ENCODE peak calls at places on chromosomes 12 and 14, in four cellular contexts. D, L, Z and S are unnamed samples.

GRCh38 chr12:113395119-113395518 is 8.6 kb downstream of the SDS start:
- DNase-seq in D (no peak), L (no peak), Z (no peak), S (no peak)

GRCh38 chr12:115979851-115980250 is 297.6 kb downstream of the MED13L start:
- DNase-seq in D (no peak), L (no peak), Z (no peak), S (peak; percentile 32)

GRCh38 chr12:93149228-93149627 is 220.1 kb upstream of the EEA1 start:
- DNase-seq in D (no peak), L (no peak), Z (no peak), S (no peak)

GRCh38 chr12:94041833-94042232 is 106.5 kb upstream of the PLXNC1 start:
- DNase-seq in D (no peak), L (no peak), Z (no peak), S (no peak)

GRCh38 chr14:23951590-23952143 is 1.9 kb upstream of the DHRS4 start:
- DNase-seq in D (peak; percentile 10), L (no peak), Z (peak; percentile 89), S (no peak)

GRCh38 chr12:126617312-126617711 is 1552.1 kb downstream of the AACS start:
- DNase-seq in D (peak; percentile 9), L (no peak), Z (no peak), S (peak; percentile 23)

GRCh38 chr12:131604146-131604844 is 106.6 kb upstream of the SFSWAP start:
- DNase-seq in D (no peak), L (no peak), Z (no peak), S (no peak)

GRCh38 chr12:130775953-130776856 is 60.1 kb upstream of the RIMBP2 start:
- DNase-seq in D (no peak), L (no peak), Z (peak; percentile 97), S (no peak)

GRCh38 chr12:75666126-75666979 is 154.9 kb upstream of the KRR1 start:
- DNase-seq in D (no peak), L (no peak), Z (peak; percentile 97), S (no peak)

GRCh38 chr12:67269632-67270578 is 747 bp downstream of the CAND1 start:
- DNase-seq in D (no peak), L (no peak), Z (peak; percentile 15), S (peak; percentile 30)

GRCh38 chr14:69324341-69324931 is 64.5 kb downstream of the GALNT16 start:
- DNase-seq in D (no peak), L (no peak), Z (no peak), S (no peak)

GRCh38 chr14:77025744-77026165 is 2.8 kb downstream of the IRF2BPL start:
- DNase-seq in D (no peak), L (no peak), Z (no peak), S (no peak)

GRCh38 chr14:77965919-77966435 is 166.1 kb downstream of the ADCK1 start:
- DNase-seq in D (peak; percentile 10), L (peak; percentile 8), Z (peak; percentile 27), S (peak; percentile 13)

GRCh38 chr12:105716621-105717020 is 386.1 kb downstream of the C12orf75 start:
- DNase-seq in D (no peak), L (no peak), Z (no peak), S (no peak)

GRCh38 chr14:95935228-95935822 is 58.7 kb downstream of the TUNAR start:
- DNase-seq in D (no peak), L (no peak), Z (peak; percentile 6), S (no peak)

GRCh38 chr12:116882742-116883141 is 1.5 kb upstream of the HRK start:
- DNase-seq in D (no peak), L (no peak), Z (no peak), S (no peak)

GRCh38 chr12:127811988-127812387 is 455.0 kb upstream of the TMEM132C start:
- DNase-seq in D (peak; percentile 5), L (no peak), Z (no peak), S (peak; percentile 23)

GRCh38 chr12:119229837-119230236 is 51.1 kb downstream of the HSPB8 start:
- DNase-seq in D (peak; percentile 34), L (no peak), Z (peak; percentile 55), S (peak; percentile 80)

GRCh38 chr12:115158816-115159215 is 474.8 kb upstream of the TBX3 start:
- DNase-seq in D (no peak), L (no peak), Z (no peak), S (no peak)

GRCh38 chr12:128008341-128008740 is 258.6 kb upstream of the TMEM132C start:
- DNase-seq in D (no peak), L (no peak), Z (no peak), S (no peak)

GRCh38 chr14:101359221-101360044 is 201.9 kb upstream of the DIO3 start:
- DNase-seq in D (no peak), L (no peak), Z (no peak), S (no peak)

GRCh38 chr12:92486443-92487137 is 216.2 kb upstream of the PLEKHG7 start:
- DNase-seq in D (no peak), L (no peak), Z (no peak), S (no peak)

GRCh38 chr12:75553398-75553797 is 42.0 kb upstream of the KRR1 start:
- DNase-seq in D (no peak), L (no peak), Z (no peak), S (no peak)

GRCh38 chr12:62282375-62282774 is 22.2 kb downstream of the USP15 start:
- DNase-seq in D (no peak), L (no peak), Z (no peak), S (no peak)

GRCh38 chr12:27463826-27464554 is 17.5 kb downstream of the SMCO2 start:
- DNase-seq in D (no peak), L (no peak), Z (no peak), S (no peak)

GRCh38 chr12:118058881-118059644 is 1.9 kb downstream of the WSB2 start:
- DNase-seq in D (no peak), L (no peak), Z (peak; percentile 44), S (no peak)
- TF ChIP-seq SUZ12 in D (no peak), L (no peak), Z (no peak), S (no peak)

DNA sequence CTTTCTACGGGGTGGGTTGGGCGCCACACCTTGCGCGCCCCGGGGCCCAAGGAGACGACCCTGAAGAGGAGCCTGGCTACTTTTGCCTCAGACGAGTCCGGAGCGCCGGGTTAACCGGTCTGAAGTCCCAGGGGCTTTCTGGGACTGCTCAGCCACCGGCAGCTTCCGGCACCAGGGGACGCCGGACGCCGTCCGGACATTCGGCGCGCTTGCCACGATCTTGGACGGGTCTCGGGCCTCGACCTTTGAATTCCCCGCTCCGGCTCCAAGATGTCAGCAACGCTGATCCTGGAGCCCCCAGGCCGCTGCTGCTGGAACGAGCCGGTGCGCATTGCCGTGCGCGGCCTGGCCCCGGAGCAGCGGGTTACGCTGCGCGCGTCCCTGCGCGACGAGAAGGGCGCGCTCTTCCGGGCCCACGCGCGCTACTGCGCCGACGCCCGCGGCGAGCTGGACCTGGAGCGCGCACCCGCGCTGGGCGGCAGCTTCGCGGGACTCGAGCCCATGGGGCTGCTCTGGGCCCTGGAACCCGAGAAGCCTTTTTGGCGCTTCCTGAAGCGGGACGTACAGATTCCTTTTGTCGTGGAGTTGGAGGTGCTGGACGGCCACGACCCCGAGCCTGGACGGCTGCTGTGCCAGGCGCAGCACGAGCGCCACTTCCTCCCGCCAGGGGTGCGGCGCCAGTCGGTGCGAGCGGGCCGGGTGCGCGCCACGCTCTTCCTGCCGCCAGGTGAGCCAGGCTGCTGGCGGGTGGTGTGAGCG is at the start of gene ACOT4:
- DNase-seq in D (no peak), L (no peak), Z (no peak), S (no peak)
- TF ChIP-seq YY1 in D (no peak), L (no peak), Z (no peak), S (no peak)

GRCh38 chr12:32217354-32218310 is 111.0 kb downstream of the BICD1 start:
- DNase-seq in D (no peak), L (no peak), Z (no peak), S (no peak)
- TF ChIP-seq SUZ12 in D (no peak), L (no peak), Z (no peak), S (no peak)

DNA sequence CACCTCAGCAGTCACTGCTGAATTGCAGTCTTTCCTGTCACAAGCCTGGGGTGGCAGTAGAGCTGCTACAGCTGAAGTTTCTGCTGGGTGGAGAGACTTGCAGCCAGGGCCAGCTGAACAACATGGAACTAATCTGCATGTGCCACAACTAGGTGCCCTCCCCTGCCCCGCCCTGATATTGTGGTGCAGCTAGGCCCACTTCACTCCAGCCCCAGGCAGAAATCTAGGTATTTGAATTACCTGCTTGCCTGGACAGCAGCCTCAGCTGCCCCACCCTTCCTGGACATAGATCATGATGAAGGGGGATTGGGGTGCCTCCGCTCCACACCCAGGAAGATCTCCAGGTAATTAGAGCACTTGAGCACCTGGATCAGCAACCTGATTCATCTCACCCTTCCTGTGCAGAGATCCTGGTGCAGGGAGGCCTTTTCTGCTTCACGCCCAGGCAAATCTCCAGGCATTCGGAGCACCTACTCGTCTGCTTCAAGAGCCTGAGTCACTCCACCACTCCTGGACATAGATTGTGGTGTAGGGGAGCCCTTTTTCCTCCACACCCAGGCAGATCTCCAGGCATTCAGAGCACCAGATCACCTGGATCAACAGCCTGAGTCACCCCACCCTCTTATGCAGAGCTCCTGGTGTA is 477.0 kb downstream of the SOX5 start:
- DNase-seq in D (no peak), L (no peak), Z (no peak), S (no peak)
- TF ChIP-seq YY1 in D (no peak), L (no peak), Z (no peak), S (no peak)

GRCh38 chr14:100159865-100160533 is 554 bp upstream of the DEGS2 start:
- DNase-seq in D (no peak), L (no peak), Z (no peak), S (no peak)
- TF ChIP-seq SUZ12 in D (peak; percentile 2), L (no peak), Z (no peak), S (no peak)

GRCh38 chr12:98752726-98753125 is 107.6 kb downstream of the APAF1 start:
- DNase-seq in D (no peak), L (no peak), Z (no peak), S (no peak)
- TF ChIP-seq YY1 in D (no peak), L (no peak), Z (no peak), S (no peak)